ENCODE peak calls at places on chromosomes 5 and 9, in nine cellular contexts. One of them, this sample, is unnamed.
A peak's percentile ranks its signal among the peaks of the same experiment; 100 is the strongest.

GRCh38 chr5:19264821-19265220 is 723.2 kb downstream of the CDH18 start:
- DNase-seq in NCI-H774: no peak
- DNase-seq in cardiac fibroblast: no peak
- DNase-seq in fibroblast of pulmonary artery: no peak
- DNase-seq in ecto neural progenitor cell: no peak
- DNase-seq in Jurkat, Clone E6-1: no peak
- DNase-seq in naive thymus-derived CD8-positive, alpha-beta T cell: no peak
- DNase-seq in activated T-helper 1 cell treated with anti-CD3 and anti-CD28 coated beads, Interleukin-12 subunit alpha, Interleukin-12 subunit beta, Interleukin-2, Interleukin-4 antibody, amounts not matched to agents 30 ng/mL and 10 ng/mL and 1 ng/mL, durations not matched to agents 14 hours and 24 hours and 36 hours: no peak
- DNase-seq in H54: no peak
- DNase-seq in this sample: no peak

GRCh38 chr9:108039012-108039411 is 549.4 kb upstream of the KLF4 start:
- DNase-seq in Jurkat, Clone E6-1: no peak
- DNase-seq in NCI-H774: no peak
- DNase-seq in ecto neural progenitor cell: no peak
- DNase-seq in activated T-helper 1 cell treated with anti-CD3 and anti-CD28 coated beads, Interleukin-12 subunit alpha, Interleukin-12 subunit beta, Interleukin-2, Interleukin-4 antibody, amounts not matched to agents 30 ng/mL and 10 ng/mL and 1 ng/mL, durations not matched to agents 14 hours and 24 hours and 36 hours: no peak
- DNase-seq in fibroblast of pulmonary artery: no peak
- DNase-seq in cardiac fibroblast: no peak
- DNase-seq in naive thymus-derived CD8-positive, alpha-beta T cell: no peak
- DNase-seq in H54: no peak
- DNase-seq in this sample: no peak

GRCh38 chr5:135192351-135192750 is 158.3 kb upstream of the PITX1 start:
- DNase-seq in naive thymus-derived CD8-positive, alpha-beta T cell: no peak
- DNase-seq in activated T-helper 1 cell treated with anti-CD3 and anti-CD28 coated beads, Interleukin-12 subunit alpha, Interleukin-12 subunit beta, Interleukin-2, Interleukin-4 antibody, amounts not matched to agents 30 ng/mL and 10 ng/mL and 1 ng/mL, durations not matched to agents 14 hours and 24 hours and 36 hours: no peak
- DNase-seq in ecto neural progenitor cell: no peak
- DNase-seq in NCI-H774: no peak
- DNase-seq in Jurkat, Clone E6-1: no peak
- DNase-seq in fibroblast of pulmonary artery: no peak
- DNase-seq in cardiac fibroblast: no peak
- DNase-seq in H54: no peak
- DNase-seq in this sample: no peak

GRCh38 chr9:124088476-124088837 is 76.9 kb downstream of the LHX2 start:
- DNase-seq in activated T-helper 1 cell treated with anti-CD3 and anti-CD28 coated beads, Interleukin-12 subunit alpha, Interleukin-12 subunit beta, Interleukin-2, Interleukin-4 antibody, amounts not matched to agents 30 ng/mL and 10 ng/mL and 1 ng/mL, durations not matched to agents 14 hours and 24 hours and 36 hours: no peak
- DNase-seq in cardiac fibroblast: no peak
- DNase-seq in naive thymus-derived CD8-positive, alpha-beta T cell: no peak
- DNase-seq in Jurkat, Clone E6-1: no peak
- DNase-seq in ecto neural progenitor cell: no peak
- DNase-seq in NCI-H774: no peak
- DNase-seq in H54: no peak
- DNase-seq in fibroblast of pulmonary artery: no peak
- DNase-seq in this sample: no peak

GRCh38 chr9:19493174-19493811 is 84.5 kb downstream of the ACER2 start:
- DNase-seq in ecto neural progenitor cell: peak; percentile 70
- DNase-seq in fibroblast of pulmonary artery: peak; percentile 92
- DNase-seq in Jurkat, Clone E6-1: peak; percentile 31
- DNase-seq in activated T-helper 1 cell treated with anti-CD3 and anti-CD28 coated beads, Interleukin-12 subunit alpha, Interleukin-12 subunit beta, Interleukin-2, Interleukin-4 antibody, amounts not matched to agents 30 ng/mL and 10 ng/mL and 1 ng/mL, durations not matched to agents 14 hours and 24 hours and 36 hours: peak; percentile 25
- DNase-seq in NCI-H774: peak; percentile 70
- DNase-seq in naive thymus-derived CD8-positive, alpha-beta T cell: peak; percentile 37
- DNase-seq in cardiac fibroblast: peak; percentile 89
- DNase-seq in H54: peak; percentile 48
- DNase-seq in this sample: peak; percentile 83

GRCh38 chr5:143051244-143052058 is 281.3 kb downstream of the ARHGAP26 start:
- DNase-seq in Jurkat, Clone E6-1: no peak
- DNase-seq in naive thymus-derived CD8-positive, alpha-beta T cell: no peak
- DNase-seq in fibroblast of pulmonary artery: peak; percentile 91
- DNase-seq in NCI-H774: peak; percentile 62
- DNase-seq in ecto neural progenitor cell: no peak
- DNase-seq in H54: no peak
- DNase-seq in activated T-helper 1 cell treated with anti-CD3 and anti-CD28 coated beads, Interleukin-12 subunit alpha, Interleukin-12 subunit beta, Interleukin-2, Interleukin-4 antibody, amounts not matched to agents 30 ng/mL and 10 ng/mL and 1 ng/mL, durations not matched to agents 14 hours and 24 hours and 36 hours: no peak
- DNase-seq in cardiac fibroblast: peak; percentile 87
- DNase-seq in this sample: no peak

GRCh38 chr9:71685394-71685793 is 82.9 kb downstream of the CEMIP2 start:
- DNase-seq in naive thymus-derived CD8-positive, alpha-beta T cell: peak; percentile 31
- DNase-seq in ecto neural progenitor cell: no peak
- DNase-seq in cardiac fibroblast: no peak
- DNase-seq in activated T-helper 1 cell treated with anti-CD3 and anti-CD28 coated beads, Interleukin-12 subunit alpha, Interleukin-12 subunit beta, Interleukin-2, Interleukin-4 antibody, amounts not matched to agents 30 ng/mL and 10 ng/mL and 1 ng/mL, durations not matched to agents 14 hours and 24 hours and 36 hours: peak; percentile 22
- DNase-seq in H54: no peak
- DNase-seq in NCI-H774: no peak
- DNase-seq in fibroblast of pulmonary artery: no peak
- DNase-seq in Jurkat, Clone E6-1: peak; percentile 86
- DNase-seq in this sample: no peak

GRCh38 chr5:65102826-65103673 is 334.3 kb downstream of the CWC27 start:
- DNase-seq in naive thymus-derived CD8-positive, alpha-beta T cell: peak; percentile 62
- DNase-seq in H54: no peak
- DNase-seq in cardiac fibroblast: peak; percentile 52
- DNase-seq in fibroblast of pulmonary artery: peak; percentile 63
- DNase-seq in activated T-helper 1 cell treated with anti-CD3 and anti-CD28 coated beads, Interleukin-12 subunit alpha, Interleukin-12 subunit beta, Interleukin-2, Interleukin-4 antibody, amounts not matched to agents 30 ng/mL and 10 ng/mL and 1 ng/mL, durations not matched to agents 14 hours and 24 hours and 36 hours: no peak
- DNase-seq in NCI-H774: peak; percentile 65
- DNase-seq in ecto neural progenitor cell: peak; percentile 69
- DNase-seq in Jurkat, Clone E6-1: peak; percentile 15
- DNase-seq in this sample: no peak

GRCh38 chr5:83956386-83956785 is 235.7 kb upstream of the HAPLN1 start:
- DNase-seq in cardiac fibroblast: peak; percentile 3
- DNase-seq in fibroblast of pulmonary artery: no peak
- DNase-seq in NCI-H774: no peak
- DNase-seq in H54: no peak
- DNase-seq in activated T-helper 1 cell treated with anti-CD3 and anti-CD28 coated beads, Interleukin-12 subunit alpha, Interleukin-12 subunit beta, Interleukin-2, Interleukin-4 antibody, amounts not matched to agents 30 ng/mL and 10 ng/mL and 1 ng/mL, durations not matched to agents 14 hours and 24 hours and 36 hours: no peak
- DNase-seq in naive thymus-derived CD8-positive, alpha-beta T cell: no peak
- DNase-seq in ecto neural progenitor cell: no peak
- DNase-seq in Jurkat, Clone E6-1: no peak
- DNase-seq in this sample: no peak

GRCh38 chr5:120083851-120084615 is 380.1 kb upstream of the PRR16 start:
- DNase-seq in activated T-helper 1 cell treated with anti-CD3 and anti-CD28 coated beads, Interleukin-12 subunit alpha, Interleukin-12 subunit beta, Interleukin-2, Interleukin-4 antibody, amounts not matched to agents 30 ng/mL and 10 ng/mL and 1 ng/mL, durations not matched to agents 14 hours and 24 hours and 36 hours: no peak
- DNase-seq in fibroblast of pulmonary artery: no peak
- DNase-seq in ecto neural progenitor cell: no peak
- DNase-seq in naive thymus-derived CD8-positive, alpha-beta T cell: no peak
- DNase-seq in H54: no peak
- DNase-seq in cardiac fibroblast: no peak
- DNase-seq in Jurkat, Clone E6-1: no peak
- DNase-seq in NCI-H774: no peak
- DNase-seq in this sample: no peak

GRCh38 chr5:156812959-156813358 is 37.1 kb upstream of the PPP1R2B start:
- DNase-seq in cardiac fibroblast: no peak
- DNase-seq in ecto neural progenitor cell: no peak
- DNase-seq in Jurkat, Clone E6-1: no peak
- DNase-seq in H54: no peak
- DNase-seq in fibroblast of pulmonary artery: no peak
- DNase-seq in NCI-H774: no peak
- DNase-seq in naive thymus-derived CD8-positive, alpha-beta T cell: no peak
- DNase-seq in activated T-helper 1 cell treated with anti-CD3 and anti-CD28 coated beads, Interleukin-12 subunit alpha, Interleukin-12 subunit beta, Interleukin-2, Interleukin-4 antibody, amounts not matched to agents 30 ng/mL and 10 ng/mL and 1 ng/mL, durations not matched to agents 14 hours and 24 hours and 36 hours: no peak
- DNase-seq in this sample: no peak

GRCh38 chr5:475704-476101 is 32.7 kb downstream of the EXOC3 start:
- DNase-seq in activated T-helper 1 cell treated with anti-CD3 and anti-CD28 coated beads, Interleukin-12 subunit alpha, Interleukin-12 subunit beta, Interleukin-2, Interleukin-4 antibody, amounts not matched to agents 30 ng/mL and 10 ng/mL and 1 ng/mL, durations not matched to agents 14 hours and 24 hours and 36 hours: no peak
- DNase-seq in Jurkat, Clone E6-1: no peak
- DNase-seq in cardiac fibroblast: no peak
- DNase-seq in NCI-H774: no peak
- DNase-seq in H54: no peak
- DNase-seq in ecto neural progenitor cell: no peak
- DNase-seq in fibroblast of pulmonary artery: no peak
- DNase-seq in naive thymus-derived CD8-positive, alpha-beta T cell: no peak
- DNase-seq in this sample: no peak

GRCh38 chr5:173056783-173057061 is 570 bp downstream of the CREBRF start:
- DNase-seq in naive thymus-derived CD8-positive, alpha-beta T cell: no peak
- DNase-seq in ecto neural progenitor cell: no peak
- DNase-seq in NCI-H774: peak; percentile 51
- DNase-seq in activated T-helper 1 cell treated with anti-CD3 and anti-CD28 coated beads, Interleukin-12 subunit alpha, Interleukin-12 subunit beta, Interleukin-2, Interleukin-4 antibody, amounts not matched to agents 30 ng/mL and 10 ng/mL and 1 ng/mL, durations not matched to agents 14 hours and 24 hours and 36 hours: no peak
- DNase-seq in H54: peak; percentile 42
- DNase-seq in fibroblast of pulmonary artery: no peak
- DNase-seq in Jurkat, Clone E6-1: no peak
- DNase-seq in cardiac fibroblast: no peak
- DNase-seq in this sample: no peak

GRCh38 chr5:141031006-141031405 is 20.2 kb upstream of the PCDHB1 start:
- DNase-seq in activated T-helper 1 cell treated with anti-CD3 and anti-CD28 coated beads, Interleukin-12 subunit alpha, Interleukin-12 subunit beta, Interleukin-2, Interleukin-4 antibody, amounts not matched to agents 30 ng/mL and 10 ng/mL and 1 ng/mL, durations not matched to agents 14 hours and 24 hours and 36 hours: no peak
- DNase-seq in Jurkat, Clone E6-1: no peak
- DNase-seq in cardiac fibroblast: no peak
- DNase-seq in fibroblast of pulmonary artery: no peak
- DNase-seq in NCI-H774: no peak
- DNase-seq in naive thymus-derived CD8-positive, alpha-beta T cell: no peak
- DNase-seq in ecto neural progenitor cell: no peak
- DNase-seq in H54: no peak
- DNase-seq in this sample: no peak

GRCh38 chr5:171625646-171626045 is 160.0 kb upstream of the SMIM23 start:
- DNase-seq in H54: no peak
- DNase-seq in ecto neural progenitor cell: no peak
- DNase-seq in Jurkat, Clone E6-1: no peak
- DNase-seq in naive thymus-derived CD8-positive, alpha-beta T cell: no peak
- DNase-seq in fibroblast of pulmonary artery: no peak
- DNase-seq in cardiac fibroblast: no peak
- DNase-seq in activated T-helper 1 cell treated with anti-CD3 and anti-CD28 coated beads, Interleukin-12 subunit alpha, Interleukin-12 subunit beta, Interleukin-2, Interleukin-4 antibody, amounts not matched to agents 30 ng/mL and 10 ng/mL and 1 ng/mL, durations not matched to agents 14 hours and 24 hours and 36 hours: no peak
- DNase-seq in NCI-H774: no peak
- DNase-seq in this sample: no peak

GRCh38 chr5:91052977-91053732 is 330.0 kb downstream of the ARRDC3 start:
- DNase-seq in naive thymus-derived CD8-positive, alpha-beta T cell: no peak
- DNase-seq in NCI-H774: no peak
- DNase-seq in ecto neural progenitor cell: no peak
- DNase-seq in activated T-helper 1 cell treated with anti-CD3 and anti-CD28 coated beads, Interleukin-12 subunit alpha, Interleukin-12 subunit beta, Interleukin-2, Interleukin-4 antibody, amounts not matched to agents 30 ng/mL and 10 ng/mL and 1 ng/mL, durations not matched to agents 14 hours and 24 hours and 36 hours: no peak
- DNase-seq in cardiac fibroblast: peak; percentile 46
- DNase-seq in fibroblast of pulmonary artery: peak; percentile 52
- DNase-seq in Jurkat, Clone E6-1: no peak
- DNase-seq in H54: no peak
- DNase-seq in this sample: no peak

GRCh38 chr5:8840237-8840636 is 705.6 kb downstream of the SEMA5A start:
- DNase-seq in fibroblast of pulmonary artery: no peak
- DNase-seq in naive thymus-derived CD8-positive, alpha-beta T cell: no peak
- DNase-seq in activated T-helper 1 cell treated with anti-CD3 and anti-CD28 coated beads, Interleukin-12 subunit alpha, Interleukin-12 subunit beta, Interleukin-2, Interleukin-4 antibody, amounts not matched to agents 30 ng/mL and 10 ng/mL and 1 ng/mL, durations not matched to agents 14 hours and 24 hours and 36 hours: no peak
- DNase-seq in ecto neural progenitor cell: peak; percentile 69
- DNase-seq in Jurkat, Clone E6-1: no peak
- DNase-seq in H54: no peak
- DNase-seq in cardiac fibroblast: no peak
- DNase-seq in NCI-H774: no peak
- DNase-seq in this sample: no peak

GRCh38 chr5:141349917-141350619 is at the start of gene PCDHGB1:
- DNase-seq in naive thymus-derived CD8-positive, alpha-beta T cell: no peak
- DNase-seq in Jurkat, Clone E6-1: no peak
- DNase-seq in cardiac fibroblast: peak; percentile 69
- DNase-seq in H54: peak; percentile 45
- DNase-seq in ecto neural progenitor cell: peak; percentile 59
- DNase-seq in activated T-helper 1 cell treated with anti-CD3 and anti-CD28 coated beads, Interleukin-12 subunit alpha, Interleukin-12 subunit beta, Interleukin-2, Interleukin-4 antibody, amounts not matched to agents 30 ng/mL and 10 ng/mL and 1 ng/mL, durations not matched to agents 14 hours and 24 hours and 36 hours: peak; percentile 30
- DNase-seq in fibroblast of pulmonary artery: peak; percentile 66
- DNase-seq in NCI-H774: peak; percentile 33
- DNase-seq in this sample: no peak

GRCh38 chr9:79574716-79575242 is 3.0 kb downstream of the TLE4 start:
- DNase-seq in NCI-H774: no peak
- DNase-seq in fibroblast of pulmonary artery: no peak
- DNase-seq in activated T-helper 1 cell treated with anti-CD3 and anti-CD28 coated beads, Interleukin-12 subunit alpha, Interleukin-12 subunit beta, Interleukin-2, Interleukin-4 antibody, amounts not matched to agents 30 ng/mL and 10 ng/mL and 1 ng/mL, durations not matched to agents 14 hours and 24 hours and 36 hours: no peak
- DNase-seq in H54: no peak
- DNase-seq in ecto neural progenitor cell: no peak
- DNase-seq in Jurkat, Clone E6-1: no peak
- DNase-seq in naive thymus-derived CD8-positive, alpha-beta T cell: no peak
- DNase-seq in cardiac fibroblast: peak; percentile 42
- DNase-seq in this sample: no peak

GRCh38 chr5:131229623-131230022 is 34.2 kb upstream of the CDC42SE2 start:
- DNase-seq in fibroblast of pulmonary artery: no peak
- DNase-seq in NCI-H774: no peak
- DNase-seq in H54: no peak
- DNase-seq in activated T-helper 1 cell treated with anti-CD3 and anti-CD28 coated beads, Interleukin-12 subunit alpha, Interleukin-12 subunit beta, Interleukin-2, Interleukin-4 antibody, amounts not matched to agents 30 ng/mL and 10 ng/mL and 1 ng/mL, durations not matched to agents 14 hours and 24 hours and 36 hours: no peak
- DNase-seq in cardiac fibroblast: no peak
- DNase-seq in Jurkat, Clone E6-1: no peak
- DNase-seq in ecto neural progenitor cell: no peak
- DNase-seq in naive thymus-derived CD8-positive, alpha-beta T cell: no peak
- DNase-seq in this sample: no peak

GRCh38 chr5:144368556-144368955 is 197.9 kb downstream of the KCTD16 start:
- DNase-seq in activated T-helper 1 cell treated with anti-CD3 and anti-CD28 coated beads, Interleukin-12 subunit alpha, Interleukin-12 subunit beta, Interleukin-2, Interleukin-4 antibody, amounts not matched to agents 30 ng/mL and 10 ng/mL and 1 ng/mL, durations not matched to agents 14 hours and 24 hours and 36 hours: no peak
- DNase-seq in ecto neural progenitor cell: no peak
- DNase-seq in fibroblast of pulmonary artery: peak; percentile 44
- DNase-seq in Jurkat, Clone E6-1: no peak
- DNase-seq in cardiac fibroblast: peak; percentile 59
- DNase-seq in NCI-H774: no peak
- DNase-seq in naive thymus-derived CD8-positive, alpha-beta T cell: no peak
- DNase-seq in H54: no peak
- DNase-seq in this sample: no peak

GRCh38 chr9:130852801-130853200 is 17.7 kb downstream of the ABL1 start:
- DNase-seq in ecto neural progenitor cell: no peak
- DNase-seq in fibroblast of pulmonary artery: no peak
- DNase-seq in activated T-helper 1 cell treated with anti-CD3 and anti-CD28 coated beads, Interleukin-12 subunit alpha, Interleukin-12 subunit beta, Interleukin-2, Interleukin-4 antibody, amounts not matched to agents 30 ng/mL and 10 ng/mL and 1 ng/mL, durations not matched to agents 14 hours and 24 hours and 36 hours: no peak
- DNase-seq in cardiac fibroblast: no peak
- DNase-seq in NCI-H774: no peak
- DNase-seq in Jurkat, Clone E6-1: no peak
- DNase-seq in H54: no peak
- DNase-seq in naive thymus-derived CD8-positive, alpha-beta T cell: no peak
- DNase-seq in this sample: no peak

GRCh38 chr9:95197692-95198271 is 119.7 kb downstream of the FANCC start:
- DNase-seq in fibroblast of pulmonary artery: peak; percentile 45
- DNase-seq in ecto neural progenitor cell: no peak
- DNase-seq in NCI-H774: no peak
- DNase-seq in activated T-helper 1 cell treated with anti-CD3 and anti-CD28 coated beads, Interleukin-12 subunit alpha, Interleukin-12 subunit beta, Interleukin-2, Interleukin-4 antibody, amounts not matched to agents 30 ng/mL and 10 ng/mL and 1 ng/mL, durations not matched to agents 14 hours and 24 hours and 36 hours: no peak
- DNase-seq in cardiac fibroblast: peak; percentile 59
- DNase-seq in Jurkat, Clone E6-1: no peak
- DNase-seq in H54: no peak
- DNase-seq in naive thymus-derived CD8-positive, alpha-beta T cell: no peak
- DNase-seq in this sample: no peak

GRCh38 chr9:134597957-134598883 is 43.4 kb upstream of the COL5A1 start:
- DNase-seq in naive thymus-derived CD8-positive, alpha-beta T cell: no peak
- DNase-seq in NCI-H774: no peak
- DNase-seq in H54: no peak
- DNase-seq in ecto neural progenitor cell: no peak
- DNase-seq in cardiac fibroblast: peak; percentile 25
- DNase-seq in Jurkat, Clone E6-1: no peak
- DNase-seq in activated T-helper 1 cell treated with anti-CD3 and anti-CD28 coated beads, Interleukin-12 subunit alpha, Interleukin-12 subunit beta, Interleukin-2, Interleukin-4 antibody, amounts not matched to agents 30 ng/mL and 10 ng/mL and 1 ng/mL, durations not matched to agents 14 hours and 24 hours and 36 hours: no peak
- DNase-seq in fibroblast of pulmonary artery: no peak
- DNase-seq in this sample: no peak

GRCh38 chr5:169763437-169764301 is 126.6 kb downstream of the DOCK2 start:
- DNase-seq in fibroblast of pulmonary artery: no peak
- DNase-seq in NCI-H774: no peak
- DNase-seq in cardiac fibroblast: no peak
- DNase-seq in activated T-helper 1 cell treated with anti-CD3 and anti-CD28 coated beads, Interleukin-12 subunit alpha, Interleukin-12 subunit beta, Interleukin-2, Interleukin-4 antibody, amounts not matched to agents 30 ng/mL and 10 ng/mL and 1 ng/mL, durations not matched to agents 14 hours and 24 hours and 36 hours: no peak
- DNase-seq in ecto neural progenitor cell: no peak
- DNase-seq in H54: no peak
- DNase-seq in Jurkat, Clone E6-1: no peak
- DNase-seq in naive thymus-derived CD8-positive, alpha-beta T cell: no peak
- DNase-seq in this sample: no peak

GRCh38 chr5:100905259-100905914 is 2.3 kb upstream of the ST8SIA4 start:
- DNase-seq in Jurkat, Clone E6-1: peak; percentile 85
- DNase-seq in ecto neural progenitor cell: no peak
- DNase-seq in naive thymus-derived CD8-positive, alpha-beta T cell: no peak
- DNase-seq in H54: no peak
- DNase-seq in fibroblast of pulmonary artery: no peak
- DNase-seq in NCI-H774: no peak
- DNase-seq in activated T-helper 1 cell treated with anti-CD3 and anti-CD28 coated beads, Interleukin-12 subunit alpha, Interleukin-12 subunit beta, Interleukin-2, Interleukin-4 antibody, amounts not matched to agents 30 ng/mL and 10 ng/mL and 1 ng/mL, durations not matched to agents 14 hours and 24 hours and 36 hours: peak; percentile 5
- DNase-seq in cardiac fibroblast: no peak
- DNase-seq in this sample: no peak

GRCh38 chr9:101486693-101487442 is 46.8 kb upstream of the RNF20 start:
- DNase-seq in H54: no peak
- DNase-seq in ecto neural progenitor cell: peak; percentile 83
- DNase-seq in cardiac fibroblast: peak; percentile 52
- DNase-seq in naive thymus-derived CD8-positive, alpha-beta T cell: no peak
- DNase-seq in activated T-helper 1 cell treated with anti-CD3 and anti-CD28 coated beads, Interleukin-12 subunit alpha, Interleukin-12 subunit beta, Interleukin-2, Interleukin-4 antibody, amounts not matched to agents 30 ng/mL and 10 ng/mL and 1 ng/mL, durations not matched to agents 14 hours and 24 hours and 36 hours: no peak
- DNase-seq in NCI-H774: peak; percentile 69
- DNase-seq in fibroblast of pulmonary artery: peak; percentile 29
- DNase-seq in Jurkat, Clone E6-1: no peak
- DNase-seq in this sample: no peak